ENCODE peak calls at places on chromosomes 1 and 21, in ten cellular contexts. S is stomach; H is IMR-90; G is fibroblast of lung; J is CD8-positive, alpha-beta memory T cell; R is colonic mucosa; E is heart right ventricle; O is body of pancreas; K is thyroid gland; V is astrocyte. Z is an unnamed sample. For H3K4me1 and H3K9me3, the result is how much of the 10 kb centered on the place peaks cover.

GRCh38 chr21:34890724-34891609 is 158.1 kb downstream of the RUNX1 start:
- DNase-seq in S (no peak), H (peak), G (peak), J (no peak), R (no peak), E (peak), O (peak), K (no peak), V (peak), Z (peak)

GRCh38 chr1:52032785-52033131 is 852 bp downstream of the KTI12 start:
- DNase-seq in S (peak), H (peak), G (peak), J (no peak), R (peak), E (peak), O (peak), K (peak), V (peak), Z (peak)

GRCh38 chr1:81873946-81874345 is 73.2 kb downstream of the ADGRL2 start:
- DNase-seq in S (no peak), H (no peak), G (no peak), J (no peak), R (no peak), E (no peak), O (no peak), K (no peak), V (peak), Z (no peak)

GRCh38 chr21:43768868-43769167 is 7.3 kb downstream of the CSTB start:
- DNase-seq in S (no peak), H (no peak), G (no peak), J (no peak), R (no peak), E (no peak), O (no peak), K (peak), V (no peak), Z (no peak)

GRCh38 chr1:6962390-6962955 is 177.2 kb downstream of the CAMTA1 start:
- DNase-seq in S (peak), H (no peak), G (peak), J (peak), R (peak), E (peak), O (peak), K (peak), V (no peak), Z (no peak)

GRCh38 chr1:246153796-246154212 is 353.3 kb downstream of the SMYD3 start:
- DNase-seq in S (no peak), H (peak), G (peak), J (no peak), R (no peak), E (no peak), O (no peak), K (no peak), V (peak), Z (no peak)

GRCh38 chr1:155295183-155295941 is 5.9 kb downstream of the PKLR start:
- DNase-seq in S (no peak), H (no peak), G (no peak), J (no peak), R (no peak), E (no peak), O (no peak), K (no peak), V (no peak), Z (no peak)

GRCh38 chr1:60108223-60108622 is 34.7 kb upstream of the C1orf87 start:
- DNase-seq in S (no peak), H (no peak), G (peak), J (no peak), R (no peak), E (no peak), O (no peak), K (peak), V (no peak), Z (no peak)

GRCh38 chr21:35282944-35283343 is 233.8 kb upstream of the RUNX1 start:
- DNase-seq in S (no peak), H (no peak), G (no peak), J (no peak), R (no peak), E (no peak), O (no peak), K (no peak), V (no peak), Z (no peak)

GRCh38 chr1:160117709-160118183 is 2.2 kb downstream of the ATP1A2 start:
- DNase-seq in S (peak), H (peak), G (peak), J (no peak), R (no peak), E (peak), O (peak), K (peak), V (no peak), Z (peak)

GRCh38 chr1:93123141-93123783 is 44.2 kb downstream of the MTF2 start:
- DNase-seq in S (no peak), H (peak), G (peak), J (no peak), R (no peak), E (no peak), O (no peak), K (no peak), V (no peak), Z (no peak)

GRCh38 chr1:191904991-191905390 is 253.3 kb upstream of the RGS18 start:
- DNase-seq in S (no peak), H (no peak), G (no peak), J (no peak), R (no peak), E (no peak), O (no peak), K (no peak), V (no peak), Z (no peak)

GRCh38 chr1:246280551-246280950 is 226.5 kb downstream of the SMYD3 start:
- DNase-seq in S (no peak), H (peak), G (peak), J (no peak), R (no peak), E (no peak), O (no peak), K (no peak), V (no peak), Z (no peak)

GRCh38 chr1:85975770-85976386 is 180.7 kb downstream of the COL24A1 start:
- DNase-seq in S (no peak), H (no peak), G (no peak), J (no peak), R (no peak), E (no peak), O (no peak), K (no peak), V (no peak), Z (no peak)

GRCh38 chr1:173440430-173440829 is 36.7 kb upstream of the PRDX6 start:
- DNase-seq in S (no peak), H (no peak), G (no peak), J (no peak), R (no peak), E (no peak), O (no peak), K (no peak), V (no peak), Z (no peak)

GRCh38 chr1:47194314-47194713 is 4.5 kb upstream of the PDZK1IP1 start:
- DNase-seq in S (no peak), H (no peak), G (no peak), J (no peak), R (no peak), E (no peak), O (no peak), K (no peak), V (no peak), Z (no peak)

GRCh38 chr1:225996946-225997545 is 2.1 kb downstream of the SDE2 start:
- DNase-seq in S (no peak), H (peak), G (no peak), J (no peak), R (no peak), E (no peak), O (no peak), K (no peak), V (peak), Z (no peak)

GRCh38 chr1:55930931-55931271 is 648.5 kb downstream of the PLPP3 start:
- DNase-seq in S (no peak), H (no peak), G (no peak), J (no peak), R (no peak), E (no peak), O (no peak), K (no peak), V (no peak), Z (no peak)

GRCh38 chr1:150235436-150235851 is 468 bp downstream of the ANP32E start:
- DNase-seq in S (no peak), H (no peak), G (no peak), J (no peak), R (no peak), E (peak), O (peak), K (peak), V (no peak), Z (no peak)

GRCh38 chr1:212290608-212291007 is 5.4 kb downstream of the PPP2R5A start:
- DNase-seq in S (no peak), H (peak), G (no peak), J (no peak), R (no peak), E (no peak), O (no peak), K (no peak), V (peak), Z (no peak)

GRCh38 chr1:173360478-173361063 is 116.6 kb upstream of the PRDX6 start:
- DNase-seq in S (no peak), H (no peak), G (no peak), J (no peak), R (no peak), E (no peak), O (no peak), K (no peak), V (no peak), Z (no peak)

GRCh38 chr1:39825432-39825941 is 36.8 kb upstream of the BMP8B start:
- DNase-seq in S (no peak), H (no peak), G (no peak), J (no peak), R (peak), E (no peak), O (peak), K (no peak), V (no peak), Z (no peak)

GRCh38 chr1:207308451-207309190 is 12.9 kb upstream of the CD55 start:
- DNase-seq in S (no peak), H (no peak), G (no peak), J (no peak), R (no peak), E (no peak), O (no peak), K (no peak), V (no peak), Z (no peak)

GRCh38 chr1:186093437-186093836 is 281.6 kb downstream of the TPR start:
- DNase-seq in S (no peak), H (peak), G (no peak), J (no peak), R (peak), E (peak), O (no peak), K (no peak), V (peak), Z (peak)

GRCh38 chr1:60073605-60074278 is at the start of gene C1orf87:
- DNase-seq in S (no peak), H (no peak), G (no peak), J (no peak), R (peak), E (no peak), O (peak), K (peak), V (no peak), Z (no peak)

GRCh38 chr1:150094734-150095133 is 27.2 kb downstream of the VPS45 start:
- DNase-seq in S (no peak), H (no peak), G (no peak), J (no peak), R (no peak), E (no peak), O (no peak), K (no peak), V (no peak), Z (no peak)

GRCh38 chr1:245370905-245371581 is 216.3 kb downstream of the KIF26B start:
- DNase-seq in S (no peak), H (no peak), G (no peak), J (no peak), R (no peak), E (peak), O (peak), K (peak), V (no peak), Z (no peak)

GRCh38 chr1:15258828-15259588 is 12.0 kb downstream of the FHAD1 start:
- DNase-seq in S (no peak), H (no peak), G (no peak), J (no peak), R (no peak), E (no peak), O (no peak), K (no peak), V (no peak), Z (no peak)

GRCh38 chr21:35088235-35088865 is 39.2 kb upstream of the RUNX1 start:
- DNase-seq in S (no peak), H (peak), G (no peak), J (no peak), R (no peak), E (no peak), O (no peak), K (no peak), V (peak), Z (no peak)

GRCh38 chr1:151820940-151821339 is 10.7 kb downstream of the RORC start:
- DNase-seq in S (peak), H (no peak), G (no peak), J (no peak), R (no peak), E (no peak), O (peak), K (peak), V (no peak), Z (no peak)

GRCh38 chr1:150164224-150164623 is 14.5 kb downstream of the PLEKHO1 start:
- DNase-seq in S (no peak), H (no peak), G (no peak), J (no peak), R (no peak), E (no peak), O (no peak), K (no peak), V (no peak), Z (peak)

GRCh38 chr1:163173121-163173520 is 29.6 kb downstream of the RGS5 start:
- DNase-seq in S (no peak), H (no peak), G (peak), J (no peak), R (no peak), E (no peak), O (no peak), K (no peak), V (no peak), Z (no peak)

GRCh38 chr1:211680752-211681327 is 5.4 kb upstream of the NEK2 start:
- DNase-seq in S (peak), H (peak), G (peak), J (peak), R (peak), E (peak), O (peak), K (peak), V (peak), Z (peak)

GRCh38 chr1:46277658-46278373 is 25.6 kb downstream of the LRRC41 start:
- DNase-seq in S (no peak), H (no peak), G (no peak), J (no peak), R (no peak), E (no peak), O (no peak), K (peak), V (no peak), Z (no peak)

GRCh38 chr1:43530483-43531452 is at the start of gene PTPRF:
- DNase-seq in S (peak), H (peak), G (peak), J (peak), R (peak), E (peak), O (peak), K (peak), V (peak), Z (no peak)

GRCh38 chr1:19512545-19512944 is 27.2 kb upstream of the CAPZB start:
- DNase-seq in S (no peak), H (peak), G (no peak), J (no peak), R (no peak), E (no peak), O (no peak), K (no peak), V (peak), Z (no peak)

GRCh38 chr1:28917757-28918118 is 3.4 kb downstream of the EPB41 start:
- DNase-seq in S (no peak), H (no peak), G (no peak), J (no peak), R (no peak), E (no peak), O (no peak), K (no peak), V (no peak), Z (no peak)
- H3K4me1 ChIP-seq in S (under half), H (under half), G (under half), J (half or more), R (under half), E (under half), O (under half), K (under half), V (under half), Z (under half)

DNA sequence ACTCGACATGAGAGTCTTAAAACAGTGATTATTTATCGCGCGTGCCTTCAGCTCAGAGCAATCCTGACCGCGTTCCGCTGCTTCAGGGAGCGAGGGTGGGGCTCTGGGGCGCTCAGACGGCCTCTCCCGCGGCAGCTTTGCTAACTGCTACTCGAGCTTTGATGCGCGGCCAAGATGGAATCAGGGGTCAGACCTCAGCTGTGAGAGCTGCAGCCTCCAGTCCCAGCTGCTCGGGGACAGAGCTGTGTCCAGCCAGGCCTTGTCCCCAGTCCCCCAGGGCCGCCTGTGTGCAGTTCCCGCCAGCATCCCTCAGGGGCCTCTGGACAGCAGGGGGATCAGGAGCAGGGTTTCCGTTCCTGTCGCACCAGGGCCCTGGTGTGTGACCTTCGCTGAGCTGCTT is 104.6 kb upstream of the TTC34 start:
- DNase-seq in S (no peak), H (no peak), G (no peak), J (no peak), R (no peak), E (peak), O (no peak), K (peak), V (no peak), Z (no peak)
- H3K9me3 ChIP-seq in S (under half), H (half or more), G (under half), J (under half), R (under half), E (under half), O (under half), K (under half), V (under half), Z (under half)

GRCh38 chr1:64861611-64862010 is 104.7 kb downstream of the JAK1 start:
- DNase-seq in S (peak), H (peak), G (peak), J (no peak), R (no peak), E (peak), O (peak), K (peak), V (no peak), Z (no peak)
- H3K4me1 ChIP-seq in S (under half), H (under half), G (under half), J (under half), R (under half), E (under half), O (under half), K (under half), V (under half), Z (under half)

DNA sequence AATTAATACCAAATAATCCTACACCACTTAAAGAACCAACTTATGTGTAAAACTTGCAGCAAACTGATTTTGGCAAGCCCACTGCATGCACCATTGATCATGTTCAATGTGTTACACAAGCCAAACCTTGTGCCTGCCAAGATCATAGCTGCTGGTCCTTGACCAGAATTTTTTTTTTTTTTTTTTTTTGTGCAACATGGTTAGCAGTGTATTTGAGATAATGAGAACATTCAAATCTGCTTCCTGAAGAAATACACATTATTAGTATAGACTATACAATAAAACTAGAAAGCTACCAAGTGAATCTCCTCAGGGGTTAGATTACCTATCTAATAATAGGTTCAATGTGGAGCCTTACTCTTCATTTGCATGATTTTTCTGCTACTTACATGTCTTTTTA is 421.0 kb downstream of the MRPL39 start:
- DNase-seq in S (no peak), H (no peak), G (peak), J (no peak), R (no peak), E (no peak), O (no peak), K (peak), V (no peak), Z (no peak)
- H3K9me3 ChIP-seq in S (under half), H (under half), G (under half), J (under half), R (under half), E (under half), O (under half), K (under half), V (under half), Z (under half)

GRCh38 chr1:26541431-26541815 is 11.9 kb downstream of the RPS6KA1 start:
- DNase-seq in S (no peak), H (no peak), G (no peak), J (no peak), R (no peak), E (no peak), O (no peak), K (no peak), V (no peak), Z (no peak)
- H3K4me1 ChIP-seq in S (under half), H (under half), G (under half), J (half or more), R (under half), E (under half), O (under half), K (under half), V (under half), Z (under half)

GRCh38 chr21:24014381-24014780 is 1592.9 kb downstream of the MRPL39 start:
- DNase-seq in S (no peak), H (no peak), G (no peak), J (no peak), R (no peak), E (no peak), O (no peak), K (no peak), V (no peak), Z (no peak)
- H3K9me3 ChIP-seq in S (under half), H (under half), G (under half), J (under half), R (under half), E (under half), O (under half), K (under half), V (under half), Z (under half)

GRCh38 chr1:230153655-230154296 is 86.7 kb downstream of the GALNT2 start:
- DNase-seq in S (no peak), H (peak), G (peak), J (no peak), R (no peak), E (no peak), O (no peak), K (no peak), V (peak), Z (no peak)
- H3K4me1 ChIP-seq in S (under half), H (under half), G (under half), J (under half), R (under half), E (half or more), O (half or more), K (under half), V (under half), Z (under half)

GRCh38 chr21:31243611-31244010 is 100.5 kb downstream of the TIAM1 start:
- DNase-seq in S (no peak), H (no peak), G (no peak), J (no peak), R (no peak), E (no peak), O (no peak), K (no peak), V (no peak), Z (no peak)
- H3K9me3 ChIP-seq in S (under half), H (under half), G (under half), J (under half), R (under half), E (under half), O (under half), K (under half), V (under half), Z (under half)